ENCODE peak calls at places on chromosomes 5 and 9, in six cellular contexts. N is stomach, H is suprapubic skin, C is left ventricle myocardium inferior, W is mammary epithelial cell, L is right atrium auricular region. A is an unnamed sample.

GRCh38 chr5:157303667-157304327 is 37.9 kb downstream of the CYFIP2 start:
- DNase-seq in N (no peak), L (no peak), W (no peak), H (no peak), C (peak; percentile 71), A (no peak)

GRCh38 chr9:37187713-37188439 is 67.5 kb downstream of the ZCCHC7 start:
- DNase-seq in N (no peak), L (no peak), H (no peak), W (no peak), C (no peak), A (no peak)

GRCh38 chr5:180455872-180456271 is 38.3 kb upstream of the CNOT6 start:
- DNase-seq in L (no peak), H (no peak), W (no peak), C (no peak), N (no peak), A (no peak)

GRCh38 chr9:111038336-111039202 is at the start of gene LPAR1:
- DNase-seq in W (peak; percentile 64), N (peak; percentile 37), H (peak; percentile 88), L (peak; percentile 74), C (peak; percentile 69), A (peak; percentile 79)

GRCh38 chr9:83560169-83560826 is 22.1 kb upstream of the FRMD3 start:
- DNase-seq in H (no peak), L (no peak), N (no peak), C (peak; percentile 37), W (no peak), A (no peak)

GRCh38 chr9:21070171-21070571 is 7.6 kb downstream of the IFNB1 start:
- DNase-seq in N (no peak), L (peak; percentile 68), H (no peak), W (peak; percentile 74), C (no peak), A (no peak)

GRCh38 chr5:132749506-132749905 is 2.3 kb downstream of the CCNI2 start:
- DNase-seq in C (no peak), L (no peak), N (no peak), H (no peak), W (no peak), A (no peak)

GRCh38 chr9:85451680-85452079 is 290.1 kb downstream of the AGTPBP1 start:
- DNase-seq in N (no peak), H (no peak), C (no peak), L (no peak), W (no peak), A (no peak)

GRCh38 chr9:347667-348292 is 133.1 kb downstream of the DOCK8 start:
- DNase-seq in W (peak; percentile 51), C (no peak), H (no peak), L (no peak), N (no peak), A (no peak)

GRCh38 chr9:116860509-116861120 is 173.5 kb downstream of the TRIM32 start:
- DNase-seq in N (peak; percentile 70), H (no peak), C (peak; percentile 47), W (peak; percentile 66), L (peak; percentile 68), A (peak; percentile 64)

GRCh38 chr5:71873202-71873601 is 154.1 kb downstream of the CARTPT start:
- DNase-seq in C (no peak), N (no peak), L (no peak), H (no peak), W (peak; percentile 57), A (no peak)

GRCh38 chr9:93477397-93477796 is 24.0 kb upstream of the FAM120AOS start:
- DNase-seq in C (no peak), L (no peak), H (no peak), N (no peak), W (no peak), A (no peak)

GRCh38 chr5:118906932-118907331 is 81.4 kb downstream of the DTWD2 start:
- DNase-seq in W (no peak), L (no peak), C (no peak), N (no peak), H (no peak), A (no peak)

GRCh38 chr5:118903010-118903409 is 85.3 kb downstream of the DTWD2 start:
- DNase-seq in H (no peak), C (no peak), W (no peak), L (no peak), N (no peak), A (no peak)
- H3K4me1 ChIP-seq in H (peaks cover 7% of the 10 kb centered on the region), C (no peaks in the 10 kb centered on the region), W (no peaks in the 10 kb centered on the region), L (no peaks in the 10 kb centered on the region), N (no peaks in the 10 kb centered on the region), A (no peaks in the 10 kb centered on the region)

GRCh38 chr9:124306098-124306735 is 48.5 kb downstream of the NEK6 start:
- DNase-seq in L (no peak), C (no peak), N (no peak), W (peak; percentile 68), H (no peak), A (no peak)

GRCh38 chr9:124299519-124300090 is 41.9 kb downstream of the NEK6 start:
- DNase-seq in W (no peak), C (no peak), N (no peak), H (no peak), L (no peak), A (no peak)

GRCh38 chr9:124300312-124300711 is 42.6 kb downstream of the NEK6 start:
- DNase-seq in W (no peak), L (no peak), N (no peak), H (no peak), C (no peak), A (no peak)

GRCh38 chr9:124304285-124304684 is 46.5 kb downstream of the NEK6 start:
- DNase-seq in N (no peak), W (no peak), L (no peak), H (no peak), C (no peak), A (no peak)

GRCh38 chr9:124302921-124303320 is 45.2 kb downstream of the NEK6 start:
- DNase-seq in L (no peak), H (no peak), W (peak; percentile 65), N (no peak), C (no peak), A (no peak)
- H3K4me1 ChIP-seq in L (peaks cover 10% of the 10 kb centered on the region), H (peaks cover 5% of the 10 kb centered on the region), W (peaks cover 61% of the 10 kb centered on the region), N (peaks cover 47% of the 10 kb centered on the region), C (peaks cover 23% of the 10 kb centered on the region), A (no peaks in the 10 kb centered on the region)

GRCh38 chr5:201672-202071 is 10.4 kb downstream of the LRRC14B start:
- DNase-seq in W (no peak), L (no peak), H (no peak), N (no peak), C (no peak), A (no peak)
- H3K4me1 ChIP-seq in W (no peaks in the 10 kb centered on the region), L (peaks cover 19% of the 10 kb centered on the region), H (no peaks in the 10 kb centered on the region), N (peaks cover 6% of the 10 kb centered on the region), C (peaks cover 59% of the 10 kb centered on the region), A (no peaks in the 10 kb centered on the region)

GRCh38 chr9:78541868-78542267 is 244.9 kb downstream of the PSAT1 start:
- DNase-seq in N (no peak), L (no peak), C (no peak), H (no peak), W (no peak), A (no peak)
- H3K4me1 ChIP-seq in N (no peaks in the 10 kb centered on the region), L (no peaks in the 10 kb centered on the region), C (no peaks in the 10 kb centered on the region), H (no peaks in the 10 kb centered on the region), W (no peaks in the 10 kb centered on the region), A (no peaks in the 10 kb centered on the region)

DNA sequence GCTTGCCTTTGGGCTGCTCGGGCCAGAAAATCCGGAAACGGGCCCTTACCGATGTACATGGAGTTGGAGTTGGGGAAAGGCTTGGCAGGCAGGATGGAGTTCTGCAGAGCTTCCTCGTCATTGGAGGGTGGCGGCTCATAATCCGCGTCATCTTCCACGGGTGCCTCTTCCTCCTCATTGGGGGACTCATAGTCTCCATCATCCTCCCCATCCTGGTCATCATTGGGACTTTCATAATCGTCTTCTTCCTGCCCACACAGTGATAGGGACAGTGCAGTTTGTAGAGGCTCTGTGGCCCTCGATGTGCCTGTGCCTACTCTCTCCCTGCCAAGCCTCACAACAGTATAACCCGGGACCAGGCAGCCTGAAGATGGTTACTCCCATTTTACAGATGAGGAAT is 26.9 kb downstream of the LCP2 start:
- DNase-seq in N (no peak), L (no peak), H (peak; percentile 51), W (no peak), C (no peak), A (no peak)
- H3K4me1 ChIP-seq in N (peaks cover 72% of the 10 kb centered on the region), L (peaks cover 20% of the 10 kb centered on the region), H (peaks cover 38% of the 10 kb centered on the region), W (no peaks in the 10 kb centered on the region), C (peaks cover 24% of the 10 kb centered on the region), A (no peaks in the 10 kb centered on the region)

GRCh38 chr9:129582865-129583264 is 38.0 kb downstream of the C9orf50 start:
- DNase-seq in N (no peak), H (no peak), L (no peak), C (no peak), W (no peak), A (no peak)

GRCh38 chr9:129585352-129585751 is 35.5 kb downstream of the C9orf50 start:
- DNase-seq in W (no peak), N (no peak), L (no peak), H (no peak), C (no peak), A (no peak)

GRCh38 chr9:129586241-129586640 is 34.7 kb downstream of the C9orf50 start:
- DNase-seq in N (no peak), H (no peak), L (no peak), C (no peak), W (no peak), A (no peak)

GRCh38 chr9:129583308-129584038 is 37.4 kb downstream of the C9orf50 start:
- DNase-seq in L (no peak), H (peak; percentile 55), C (no peak), N (no peak), W (no peak), A (no peak)

DNA sequence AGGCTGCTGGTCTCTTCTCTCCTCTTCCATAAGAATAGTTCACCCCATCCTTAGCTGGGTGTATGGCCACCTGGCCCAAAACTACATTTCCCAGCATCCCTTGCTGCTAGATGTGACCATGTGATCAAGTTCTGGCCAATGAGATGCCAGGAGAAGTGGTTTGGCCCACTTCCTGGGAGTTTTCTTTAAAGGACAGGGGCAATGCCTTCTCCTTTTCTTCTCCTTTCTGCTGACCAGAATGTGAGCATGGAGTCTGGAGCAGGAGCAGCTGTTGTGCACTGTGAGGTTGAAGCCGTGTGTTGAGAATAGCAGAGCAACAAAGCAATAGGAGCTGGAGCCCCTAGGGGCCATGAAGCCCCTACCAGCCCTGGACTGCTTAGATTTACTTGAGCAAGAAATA is 36.8 kb downstream of the C9orf50 start:
- DNase-seq in H (peak; percentile 72), W (peak; percentile 64), L (peak; percentile 73), N (peak; percentile 77), C (peak; percentile 50), A (peak; percentile 79)
- H3K4me1 ChIP-seq in H (no peaks in the 10 kb centered on the region), W (no peaks in the 10 kb centered on the region), L (peaks cover 5% of the 10 kb centered on the region), N (no peaks in the 10 kb centered on the region), C (peaks cover 3% of the 10 kb centered on the region), A (no peaks in the 10 kb centered on the region)

GRCh38 chr9:127715443-127716337 is at the start of the genes PTRH1 and TTC16:
- DNase-seq in W (peak; percentile 95), N (peak; percentile 97), C (peak; percentile 98), H (peak; percentile 99), L (peak; percentile 98), A (peak; percentile 98)
- H3K4me1 ChIP-seq in W (peaks cover 14% of the 10 kb centered on the region), N (peaks cover 21% of the 10 kb centered on the region), C (peaks cover 37% of the 10 kb centered on the region), H (peaks cover 20% of the 10 kb centered on the region), L (peaks cover 19% of the 10 kb centered on the region), A (peaks cover 10% of the 10 kb centered on the region)